ENCODE peak calls at places on chromosomes 11 and 22, in four cellular contexts. U, C, O and W are unnamed samples.

GRCh38 chr11:57481915-57482781 is 21.8 kb downstream of the RTN4RL2 start:
- DNase-seq in U (no peak), C (no peak), O (no peak), W (no peak)

GRCh38 chr11:10164621-10165020 is 129.4 kb downstream of the SBF2 start:
- DNase-seq in C (no peak), U (no peak), O (no peak), W (no peak)

GRCh38 chr11:103035656-103036434 is 56.1 kb downstream of the DCUN1D5 start:
- DNase-seq in U (no peak), O (peak; percentile 61), C (peak; percentile 8), W (peak; percentile 53)

GRCh38 chr11:16793511-16793910 is 55.1 kb downstream of the C11orf58 start:
- DNase-seq in O (no peak), U (no peak), C (no peak), W (no peak)

GRCh38 chr11:19080579-19080993 is 20.1 kb upstream of the MRGPRX2 start:
- DNase-seq in C (peak; percentile 82), O (peak; percentile 58), U (no peak), W (peak; percentile 14)

GRCh38 chr11:128052912-128053641 is 534.3 kb downstream of the ETS1 start:
- DNase-seq in U (no peak), O (peak; percentile 73), C (peak; percentile 9), W (peak; percentile 12)

GRCh38 chr11:8947230-8947943 is 4.6 kb upstream of the ASCL3 start:
- DNase-seq in O (no peak), U (no peak), C (no peak), W (no peak)

GRCh38 chr11:6682591-6682935 is 577 bp downstream of the MRPL17 start:
- DNase-seq in C (no peak), O (no peak), U (no peak), W (no peak)

GRCh38 chr22:24380220-24381218 is 46.9 kb upstream of the ADORA2A start:
- DNase-seq in U (no peak), C (no peak), O (no peak), W (no peak)

GRCh38 chr11:18490736-18491485 is 35.3 kb downstream of the LDHAL6A start:
- DNase-seq in U (no peak), O (no peak), C (peak; percentile 29), W (no peak)

GRCh38 chr22:44638966-44639739 is 62.9 kb upstream of the PRR5 start:
- DNase-seq in U (no peak), C (no peak), O (no peak), W (no peak)

GRCh38 chr11:63869686-63870085 is 30.8 kb downstream of the MARK2 start:
- DNase-seq in O (no peak), C (no peak), U (no peak), W (no peak)

GRCh38 chr11:61482513-61482912 is 26.0 kb upstream of the LRRC10B start:
- DNase-seq in O (no peak), U (peak; percentile 37), C (peak; percentile 28), W (no peak)

GRCh38 chr11:57331720-57332119 is 4.0 kb downstream of the SSRP1 start:
- DNase-seq in U (no peak), C (no peak), O (no peak), W (no peak)

GRCh38 chr11:115613986-115614625 is 109.9 kb upstream of the CADM1 start:
- DNase-seq in C (no peak), U (no peak), O (peak; percentile 71), W (peak; percentile 66)

GRCh38 chr22:23036684-23037428 is 33.5 kb upstream of the GNAZ start:
- DNase-seq in O (no peak), U (no peak), C (no peak), W (no peak)

GRCh38 chr11:132876301-132877071 is 655.8 kb downstream of the OPCML start:
- DNase-seq in C (no peak), U (no peak), O (no peak), W (no peak)
- TF ChIP-seq CTCF in C (no peak), U (no peak), O (no peak), W (no peak)

GRCh38 chr11:75563978-75564552 is 2.0 kb downstream of the SERPINH1 start:
- DNase-seq in O (peak; percentile 80), U (peak; percentile 60), C (no peak), W (peak; percentile 71)
- TF ChIP-seq CTCF in O (peak; percentile 33), U (peak; percentile 58), C (no peak), W (no peak)

DNA sequence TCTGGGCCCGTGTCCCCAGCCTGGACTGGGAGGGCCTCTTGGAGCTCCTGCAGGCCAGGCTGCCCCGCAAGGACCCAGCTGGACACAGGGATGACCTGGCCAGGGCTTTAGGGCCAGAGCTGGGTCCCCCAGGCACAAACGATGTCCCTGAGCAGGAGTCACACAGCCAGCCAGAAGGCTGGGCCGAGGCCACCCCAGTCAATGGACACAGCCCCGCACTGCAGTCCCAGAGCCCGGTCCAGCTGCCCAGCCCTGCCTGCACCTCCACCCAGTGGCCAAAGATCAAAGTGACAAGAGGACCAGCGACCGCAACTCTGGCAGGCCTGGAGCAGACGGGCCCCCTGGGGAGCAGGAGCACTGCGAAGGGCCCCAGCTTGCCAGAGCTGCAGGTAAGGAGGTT is 38.2 kb downstream of the TRIOBP start:
- DNase-seq in U (peak; percentile 50), C (peak; percentile 68), O (no peak), W (no peak)
- TF ChIP-seq CTCF in U (peak; percentile 53), C (peak; percentile 77), O (no peak), W (no peak)

DNA sequence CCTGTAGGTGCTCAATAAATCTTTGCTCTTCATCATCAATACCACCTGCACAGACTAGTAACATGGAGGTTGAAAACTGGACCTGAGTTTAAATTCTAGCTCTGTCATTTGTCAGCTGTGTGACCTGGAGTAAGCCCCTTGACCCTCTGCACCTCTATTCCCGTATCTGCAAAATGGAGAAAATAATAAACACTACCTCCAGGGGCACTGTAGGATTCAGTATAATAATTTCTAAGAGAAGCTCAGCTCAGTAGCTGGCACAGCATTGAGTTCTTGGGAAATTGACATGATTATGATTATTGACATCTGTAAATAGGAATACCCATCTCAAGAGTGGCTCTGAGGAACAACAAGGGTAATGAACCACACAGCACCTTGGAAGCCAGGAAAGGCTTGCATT is 78.4 kb downstream of the MN1 start:
- DNase-seq in C (no peak), O (no peak), U (no peak), W (no peak)
- TF ChIP-seq CTCF in C (peak; percentile 49), O (peak; percentile 34), U (no peak), W (no peak)

DNA sequence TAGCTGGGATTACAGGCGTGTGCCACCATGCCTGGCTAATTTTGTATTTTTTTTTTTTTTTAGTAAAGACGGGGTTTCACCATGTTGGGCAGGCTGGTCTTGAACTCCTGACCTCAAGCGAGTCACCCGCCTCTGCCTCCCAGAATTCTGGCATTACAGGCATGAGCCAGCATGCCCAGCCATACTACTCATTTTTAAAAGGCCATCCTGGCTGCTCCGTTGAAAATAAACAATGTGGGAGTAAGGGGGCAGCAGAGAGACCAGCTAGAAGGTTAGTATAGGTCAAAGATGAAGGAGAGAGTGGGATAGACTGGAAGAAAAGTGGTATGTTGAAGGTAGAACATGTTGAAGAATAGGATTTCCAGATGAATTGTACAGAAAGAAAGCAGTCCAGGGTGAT is 17.6 kb upstream of the LIN7C start:
- DNase-seq in O (peak; percentile 66), C (peak; percentile 1), U (no peak), W (peak; percentile 13)
- TF ChIP-seq CTCF in O (peak; percentile 39), C (no peak), U (peak; percentile 33), W (no peak)

DNA sequence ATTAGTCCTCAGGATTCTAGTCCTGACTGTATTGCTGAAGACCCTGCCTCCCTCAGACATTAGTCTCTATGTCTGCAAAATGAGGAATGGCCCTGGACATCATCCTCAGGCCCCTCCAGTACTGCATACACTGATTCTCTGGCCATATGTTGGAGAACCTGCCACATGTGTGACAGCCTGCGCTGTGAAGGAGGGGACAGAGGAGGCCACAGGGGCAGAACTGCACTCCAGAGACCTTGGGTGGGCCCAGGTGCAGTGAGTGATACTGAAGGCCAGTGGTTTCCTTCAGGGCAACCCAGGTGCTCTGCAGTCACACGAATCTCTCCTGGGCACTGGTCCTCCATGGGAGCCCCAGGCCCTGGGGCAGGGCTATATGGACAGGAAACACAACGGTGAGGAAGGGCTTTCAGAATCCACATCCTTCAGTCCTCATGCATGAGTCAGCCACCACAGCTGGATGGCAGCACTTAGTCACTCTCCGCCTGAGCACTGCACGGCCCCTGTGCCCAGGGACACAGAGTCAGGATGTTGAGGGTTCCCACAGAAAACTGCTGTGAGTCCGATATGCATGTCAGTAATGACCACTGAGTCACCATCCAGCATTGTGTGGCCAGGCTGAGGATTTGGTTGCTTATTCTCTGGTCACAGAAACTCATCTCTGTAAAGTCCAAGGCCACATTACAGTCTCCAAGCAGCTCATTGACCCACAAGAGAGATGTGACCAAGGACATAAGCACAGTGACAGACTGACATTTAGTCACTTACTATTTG is 39.7 kb downstream of the ME3 start:
- DNase-seq in O (peak; percentile 93), U (no peak), C (peak; percentile 83), W (peak; percentile 87)
- TF ChIP-seq CTCF in O (no peak), U (no peak), C (peak; percentile 52), W (no peak)